ENCODE peak calls at places on chromosomes 13 and 19, in ten cellular contexts. O, G, R, Q, V, F, K, E, P and N are unnamed samples.
A peak's percentile ranks its signal among the peaks of the same experiment; 100 is the strongest.

GRCh38 chr13:72728290-72728605 is 525 bp downstream of the BORA start:
- DNase-seq in O (no peak), G (no peak), R (no peak), Q (no peak), V (no peak), F (no peak), K (no peak), E (no peak), P (no peak), N (no peak)

GRCh38 chr19:17677002-17677401 is 11.2 kb downstream of the UNC13A start:
- DNase-seq in O (no peak), G (no peak), R (no peak), Q (no peak), V (no peak), F (no peak), K (no peak), E (peak; percentile 23), P (no peak), N (peak; percentile 17)

GRCh38 chr19:1989513-1990229 is 25.8 kb downstream of the BTBD2 start:
- DNase-seq in O (no peak), G (no peak), R (no peak), Q (no peak), V (no peak), F (no peak), K (no peak), E (no peak), P (no peak), N (no peak)

GRCh38 chr19:18597809-18598660 is 8.6 kb downstream of the CRLF1 start:
- DNase-seq in O (no peak), G (no peak), R (no peak), Q (no peak), V (no peak), F (no peak), K (no peak), E (no peak), P (no peak), N (no peak)

GRCh38 chr19:588093-588742 is 1.5 kb upstream of the HCN2 start:
- DNase-seq in O (peak; percentile 51), G (peak; percentile 92), R (peak; percentile 72), Q (peak; percentile 72), V (peak; percentile 94), F (peak; percentile 77), K (no peak), E (peak; percentile 20), P (no peak), N (peak; percentile 86)

GRCh38 chr19:33953023-33953422 is 156.4 kb downstream of the KCTD15 start:
- DNase-seq in O (no peak), G (no peak), R (no peak), Q (no peak), V (no peak), F (no peak), K (no peak), E (no peak), P (no peak), N (no peak)

GRCh38 chr13:41461527-41462124 is 4.3 kb downstream of the RGCC start:
- DNase-seq in O (no peak), G (no peak), R (no peak), Q (no peak), V (no peak), F (no peak), K (no peak), E (no peak), P (no peak), N (no peak)

GRCh38 chr19:41702208-41702651 is 6.2 kb upstream of the CEACAM5 start:
- DNase-seq in O (no peak), G (peak; percentile 47), R (no peak), Q (no peak), V (peak; percentile 16), F (no peak), K (peak; percentile 27), E (peak; percentile 19), P (peak; percentile 15), N (peak; percentile 49)

GRCh38 chr19:12649941-12650340 is 16.6 kb downstream of the MAN2B1 start:
- DNase-seq in O (no peak), G (no peak), R (no peak), Q (no peak), V (no peak), F (no peak), K (no peak), E (no peak), P (no peak), N (no peak)

GRCh38 chr13:72121466-72121865 is 254.5 kb upstream of the DACH1 start:
- DNase-seq in O (no peak), G (no peak), R (no peak), Q (no peak), V (no peak), F (no peak), K (no peak), E (no peak), P (no peak), N (no peak)

GRCh38 chr19:53707278-53707677 is 75.5 kb downstream of the DPRX start:
- DNase-seq in O (no peak), G (no peak), R (no peak), Q (no peak), V (no peak), F (no peak), K (no peak), E (no peak), P (no peak), N (no peak)

GRCh38 chr19:49475191-49475932 is 1.3 kb downstream of the FLT3LG start:
- DNase-seq in O (no peak), G (peak; percentile 46), R (no peak), Q (peak; percentile 41), V (no peak), F (no peak), K (no peak), E (no peak), P (no peak), N (no peak)

GRCh38 chr19:55373993-55374757 is 2.5 kb upstream of the TMEM190 start:
- DNase-seq in O (no peak), G (peak; percentile 37), R (peak; percentile 32), Q (no peak), V (peak; percentile 73), F (no peak), K (peak; percentile 57), E (no peak), P (peak; percentile 75), N (no peak)

GRCh38 chr19:37991841-37992248 is 84.8 kb downstream of the SIPA1L3 start:
- DNase-seq in O (no peak), G (peak; percentile 40), R (no peak), Q (no peak), V (no peak), F (no peak), K (no peak), E (no peak), P (no peak), N (no peak)

GRCh38 chr13:111568290-111568689 is 247.8 kb downstream of the TEX29 start:
- DNase-seq in O (no peak), G (no peak), R (no peak), Q (no peak), V (no peak), F (no peak), K (no peak), E (no peak), P (no peak), N (no peak)

GRCh38 chr13:22893149-22893548 is 287.6 kb upstream of the SGCG start:
- DNase-seq in O (peak; percentile 89), G (no peak), R (no peak), Q (no peak), V (peak; percentile 10), F (no peak), K (no peak), E (no peak), P (no peak), N (no peak)

GRCh38 chr19:38228491-38229439 is 4.7 kb upstream of the DPF1 start:
- DNase-seq in O (no peak), G (no peak), R (peak; percentile 78), Q (no peak), V (peak; percentile 41), F (no peak), K (no peak), E (no peak), P (no peak), N (no peak)

GRCh38 chr13:112777637-112778406 is 88.0 kb downstream of the ATP11A start:
- DNase-seq in O (no peak), G (no peak), R (no peak), Q (no peak), V (no peak), F (no peak), K (no peak), E (no peak), P (no peak), N (no peak)

GRCh38 chr13:80955487-80955886 is 614.6 kb upstream of the SPRY2 start:
- DNase-seq in O (no peak), G (no peak), R (no peak), Q (no peak), V (no peak), F (no peak), K (no peak), E (no peak), P (no peak), N (no peak)

GRCh38 chr13:43405457-43405856 is 381.3 kb downstream of the ENOX1 start:
- DNase-seq in O (no peak), G (peak; percentile 72), R (no peak), Q (no peak), V (peak; percentile 48), F (no peak), K (peak; percentile 29), E (no peak), P (peak; percentile 19), N (peak; percentile 19)

GRCh38 chr13:98541211-98541610 is 35.7 kb downstream of the STK24 start:
- DNase-seq in O (no peak), G (peak; percentile 63), R (no peak), Q (no peak), V (no peak), F (no peak), K (no peak), E (no peak), P (no peak), N (no peak)

GRCh38 chr19:34502582-34503545 is 21.3 kb downstream of the WTIP start:
- DNase-seq in O (no peak), G (peak; percentile 58), R (no peak), Q (no peak), V (no peak), F (peak; percentile 45), K (no peak), E (no peak), P (no peak), N (no peak)